ENCODE peak calls at places on chromosomes 1 and 21, in four cellular contexts. N is Calu3, O is fibroblast of lung, S is cardiac fibroblast. B is an unnamed sample.

GRCh38 chr1:227396539-227397355 is 78.5 kb upstream of the CDC42BPA start:
- DNase-seq in N (peak), O (no peak), S (no peak), B (no peak)

GRCh38 chr1:205248793-205249601 is 21.3 kb downstream of the TMCC2 start:
- DNase-seq in N (no peak), O (peak), S (peak), B (no peak)

GRCh38 chr1:110196917-110197782 is 13.0 kb upstream of the KCNC4 start:
- DNase-seq in N (peak), O (peak), S (peak), B (peak)

GRCh38 chr1:23701310-23701709 is 9.7 kb downstream of the RPL11 start:
- DNase-seq in N (no peak), O (no peak), S (no peak), B (no peak)

GRCh38 chr1:27522148-27522859 is 32.3 kb upstream of the WASF2 start:
- DNase-seq in N (no peak), O (no peak), S (no peak), B (peak)

GRCh38 chr1:9691108-9691445 is 39.5 kb downstream of the PIK3CD start:
- DNase-seq in N (no peak), O (no peak), S (peak), B (no peak)

GRCh38 chr1:33088119-33088906 is 7.4 kb downstream of the AZIN2 start:
- DNase-seq in N (no peak), O (no peak), S (no peak), B (no peak)

GRCh38 chr1:116760487-116760886 is 6.3 kb downstream of the CD2 start:
- DNase-seq in N (no peak), O (no peak), S (no peak), B (no peak)

GRCh38 chr1:169893645-169894423 is at the start of gene SCYL3:
- DNase-seq in N (peak), O (peak), S (peak), B (peak)

GRCh38 chr1:198157847-198158765 is 1.3 kb downstream of the NEK7 start:
- DNase-seq in N (no peak), O (peak), S (peak), B (no peak)

GRCh38 chr1:230423261-230423660 is 2.9 kb downstream of the PGBD5 start:
- DNase-seq in N (no peak), O (no peak), S (no peak), B (no peak)

GRCh38 chr1:156815307-156815826 is 1.3 kb downstream of the SH2D2A start:
- DNase-seq in N (no peak), O (peak), S (peak), B (peak)

GRCh38 chr21:29217818-29218252 is 80.9 kb upstream of the BACH1 start:
- DNase-seq in N (peak), O (peak), S (peak), B (no peak)

GRCh38 chr1:6948416-6948815 is 163.2 kb downstream of the CAMTA1 start:
- DNase-seq in N (no peak), O (no peak), S (no peak), B (no peak)
- TF ChIP-seq CTCF in N (no peak), O (no peak), S (no peak), B (no peak)

GRCh38 chr1:199422206-199422605 is 605.3 kb upstream of the NR5A2 start:
- DNase-seq in N (peak), O (peak), S (peak), B (no peak)
- TF ChIP-seq CTCF in N (peak), O (peak), S (peak), B (no peak)

GRCh38 chr1:213179784-213180183 is 128.7 kb downstream of the RPS6KC1 start:
- DNase-seq in N (no peak), O (no peak), S (no peak), B (no peak)
- TF ChIP-seq CTCF in N (no peak), O (no peak), S (no peak), B (no peak)

DNA sequence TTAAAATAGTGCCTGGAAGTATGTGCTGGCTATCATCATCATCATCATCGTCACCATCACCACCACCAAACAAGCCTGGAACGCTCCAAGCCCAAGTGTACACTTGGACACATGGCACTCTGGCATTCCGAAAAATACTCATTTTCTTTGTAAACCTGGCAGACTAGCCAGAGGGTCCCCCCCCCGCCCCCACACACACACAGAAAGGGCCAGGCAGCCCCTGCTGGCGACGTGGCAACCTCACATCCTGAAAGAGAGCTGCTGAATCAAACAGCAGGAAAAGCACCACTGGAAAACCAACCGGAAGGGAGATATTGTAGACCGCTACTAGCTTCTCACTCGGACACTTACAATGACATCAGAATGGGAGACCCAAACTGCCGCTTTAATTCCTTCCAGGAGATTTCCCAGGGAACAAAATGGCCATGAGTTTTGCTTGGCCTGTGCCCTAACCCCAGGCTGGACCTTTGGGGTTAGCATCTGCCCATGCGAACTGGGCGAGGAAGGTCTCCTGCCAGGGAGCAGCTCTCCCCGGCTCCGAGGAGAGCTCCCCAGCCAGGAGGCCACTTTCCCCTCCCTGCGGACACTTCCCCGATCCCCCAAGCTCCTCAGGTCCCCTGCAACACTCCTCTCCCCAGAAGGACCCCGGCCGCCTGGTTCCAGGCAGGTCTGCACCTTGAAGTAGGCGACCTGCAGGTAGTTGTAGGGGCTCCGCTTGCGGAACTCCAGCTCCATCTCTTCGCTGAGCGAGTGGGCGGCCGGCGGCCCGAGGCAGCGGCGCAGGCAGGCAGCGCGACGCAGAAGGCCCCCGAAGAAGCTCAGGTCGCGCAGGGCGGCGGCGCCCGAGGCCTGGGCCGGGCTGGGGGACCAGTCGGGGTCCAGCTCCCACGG is 751 bp downstream of the P3H1 start:
- DNase-seq in N (peak), O (peak), S (peak), B (peak)
- TF ChIP-seq CTCF in N (peak), O (peak), S (peak), B (peak)

DNA sequence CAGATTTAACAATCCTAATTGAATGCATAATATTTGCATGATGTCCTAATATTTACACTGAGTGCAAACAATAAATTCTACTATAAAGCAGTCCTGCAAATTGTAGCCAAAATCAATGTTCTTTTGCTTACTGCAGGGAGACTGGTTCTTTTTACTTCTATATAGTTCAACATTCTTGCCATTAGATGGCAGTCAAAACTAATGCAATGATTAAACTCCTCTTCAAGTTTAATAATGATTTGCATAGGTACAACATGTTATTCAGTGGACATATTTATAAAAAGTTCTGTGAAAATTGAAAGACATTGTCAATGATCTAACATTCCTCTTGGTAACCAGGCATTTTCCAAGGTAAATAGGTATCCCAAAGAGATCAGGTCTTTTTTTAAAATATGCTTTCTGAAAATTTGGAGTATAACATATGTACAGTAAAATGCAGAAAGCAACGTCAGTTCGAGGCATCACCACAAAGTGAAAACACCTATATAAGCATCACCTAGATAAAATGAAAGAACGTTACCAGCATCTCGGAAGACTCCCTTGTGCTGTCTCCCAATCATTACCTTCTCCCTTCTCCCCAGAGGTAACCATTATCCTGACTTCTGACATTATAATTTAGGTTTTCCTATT is 9.8 kb upstream of the FNBP1L start:
- DNase-seq in N (no peak), O (peak), S (peak), B (no peak)
- TF ChIP-seq CTCF in N (peak), O (peak), S (peak), B (peak)

GRCh38 chr1:94593611-94594010 is 52.1 kb upstream of the F3 start:
- DNase-seq in N (no peak), O (no peak), S (no peak), B (no peak)

GRCh38 chr1:94592566-94592920 is 51.0 kb upstream of the F3 start:
- DNase-seq in N (no peak), O (no peak), S (no peak), B (no peak)

GRCh38 chr1:94597701-94598100 is 56.1 kb upstream of the F3 start:
- DNase-seq in N (no peak), O (peak), S (peak), B (no peak)

GRCh38 chr1:94599090-94599813 is 57.7 kb upstream of the F3 start:
- DNase-seq in N (peak), O (peak), S (no peak), B (no peak)

GRCh38 chr1:94596260-94596659 is 54.7 kb upstream of the F3 start:
- DNase-seq in N (no peak), O (no peak), S (no peak), B (no peak)
- TF ChIP-seq CTCF in N (no peak), O (no peak), S (no peak), B (no peak)

GRCh38 chr1:52191395-52191965 is 49.6 kb downstream of the ZFYVE9 start:
- DNase-seq in N (no peak), O (no peak), S (no peak), B (no peak)

GRCh38 chr1:52192436-52192835 is 50.5 kb downstream of the ZFYVE9 start:
- DNase-seq in N (no peak), O (no peak), S (peak), B (no peak)

GRCh38 chr1:52189898-52190480 is 48.1 kb downstream of the ZFYVE9 start:
- DNase-seq in N (no peak), O (no peak), S (no peak), B (no peak)

GRCh38 chr1:52192024-52192423 is 50.1 kb downstream of the ZFYVE9 start:
- DNase-seq in N (no peak), O (no peak), S (no peak), B (no peak)

DNA sequence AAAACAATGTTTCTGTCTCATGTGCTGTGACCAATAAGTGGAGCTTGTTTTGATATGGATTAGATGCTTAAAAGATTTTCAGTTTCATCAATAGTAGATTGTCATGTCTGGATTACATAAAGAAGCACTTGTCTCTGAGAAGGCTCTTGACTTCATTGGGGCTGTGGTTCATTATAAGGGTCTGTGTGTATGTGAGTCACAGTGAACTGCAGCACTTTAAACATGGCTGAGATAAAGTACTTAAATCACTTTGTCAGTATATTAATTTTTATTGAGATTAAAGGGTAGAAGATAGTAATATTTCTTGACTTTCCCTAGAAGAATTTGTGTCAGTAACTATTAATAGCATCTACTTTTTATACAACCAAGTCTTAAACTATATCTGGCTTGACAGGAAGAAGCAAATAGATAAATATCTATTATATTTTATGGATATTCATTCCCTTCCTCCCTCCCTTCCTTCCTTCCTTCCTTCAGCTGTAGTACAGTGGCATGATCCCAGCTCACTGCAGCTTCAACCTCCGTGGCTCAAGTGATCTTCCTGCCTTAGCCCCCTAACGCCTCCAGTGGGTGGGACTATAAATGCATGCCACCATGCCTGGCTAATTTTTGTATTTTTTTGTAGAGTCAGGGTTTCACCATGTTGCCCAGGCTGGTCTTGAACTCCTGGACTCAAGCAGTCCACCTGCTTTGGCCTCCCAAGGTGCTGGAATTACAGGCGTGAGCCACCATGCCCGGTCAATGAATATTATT is 48.8 kb downstream of the ZFYVE9 start:
- DNase-seq in N (no peak), O (no peak), S (no peak), B (no peak)
- TF ChIP-seq CTCF in N (no peak), O (no peak), S (no peak), B (no peak)

GRCh38 chr1:91885716-91886506 is at the start of gene TGFBR3:
- DNase-seq in N (peak), O (peak), S (peak), B (peak)

GRCh38 chr1:91884459-91885290 is 1.3 kb downstream of the TGFBR3 start:
- DNase-seq in N (peak), O (peak), S (no peak), B (no peak)

GRCh38 chr1:91881280-91881679 is 4.7 kb downstream of the TGFBR3 start:
- DNase-seq in N (no peak), O (no peak), S (no peak), B (no peak)

GRCh38 chr1:91885331-91885715 is 628 bp downstream of the TGFBR3 start:
- DNase-seq in N (peak), O (no peak), S (no peak), B (peak)

GRCh38 chr1:91883470-91883869 is 2.5 kb downstream of the TGFBR3 start:
- DNase-seq in N (no peak), O (peak), S (peak), B (no peak)
- TF ChIP-seq CTCF in N (peak), O (peak), S (peak), B (peak)

GRCh38 chr1:6261615-6261995 is 707 bp upstream of the GPR153 start:
- DNase-seq in N (no peak), O (no peak), S (no peak), B (peak)

GRCh38 chr1:6260961-6261614 is at the start of gene GPR153:
- DNase-seq in N (peak), O (peak), S (no peak), B (peak)

GRCh38 chr1:6258675-6259074 is 2.2 kb downstream of the GPR153 start:
- DNase-seq in N (no peak), O (no peak), S (no peak), B (no peak)

GRCh38 chr1:6259491-6260362 is 1.2 kb downstream of the GPR153 start:
- DNase-seq in N (peak), O (peak), S (peak), B (peak)

DNA sequence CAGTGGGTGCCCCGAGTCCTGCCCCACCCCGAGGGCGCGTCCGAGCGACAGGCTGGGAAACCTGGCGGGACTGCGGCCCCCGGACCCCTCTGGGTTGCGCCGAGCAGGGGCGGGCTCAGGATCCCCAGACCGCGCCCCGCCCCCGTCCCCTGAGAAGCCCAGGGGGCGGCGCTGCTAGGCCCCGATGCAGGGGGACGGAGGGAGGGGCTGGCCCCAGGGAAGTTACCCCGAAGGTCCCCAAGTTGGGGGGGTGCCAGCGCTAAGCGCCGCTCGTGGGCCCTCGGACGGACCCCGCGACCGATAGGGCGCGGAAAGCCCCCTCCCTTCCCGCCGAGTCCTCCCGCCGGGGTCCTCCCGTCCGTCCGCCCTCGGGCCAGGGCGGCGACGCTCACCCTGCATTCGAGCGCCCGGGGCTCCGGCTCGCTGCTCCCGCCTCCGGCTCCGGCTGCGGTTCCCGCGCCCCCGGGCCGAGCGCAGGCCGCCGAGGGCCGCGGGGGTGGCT is 414 bp downstream of the GPR153 start:
- DNase-seq in N (no peak), O (no peak), S (no peak), B (peak)
- TF ChIP-seq CTCF in N (no peak), O (no peak), S (no peak), B (no peak)